ENCODE peak calls at places on chromosomes 12 and 14, in eight cellular contexts. One of them, this sample, is unnamed.

GRCh38 chr14:73397810-73398209 is 60.5 kb downstream of the NUMB start:
- DNase-seq in islet precursor cell: no peak
- DNase-seq in ovary: no peak
- DNase-seq in iris pigment epithelial cell: peak; percentile 27
- DNase-seq in astrocyte of the spinal cord: no peak
- DNase-seq in T-cell: no peak
- DNase-seq in AG10803: no peak
- DNase-seq in GM03348: no peak
- DNase-seq in this sample: peak; percentile 33

GRCh38 chr12:8894378-8894777 is 19.9 kb upstream of the PHC1 start:
- DNase-seq in islet precursor cell: no peak
- DNase-seq in ovary: no peak
- DNase-seq in iris pigment epithelial cell: peak; percentile 5
- DNase-seq in astrocyte of the spinal cord: no peak
- DNase-seq in T-cell: no peak
- DNase-seq in AG10803: no peak
- DNase-seq in GM03348: no peak
- DNase-seq in this sample: no peak

GRCh38 chr12:38892976-38893375 is 12.4 kb downstream of the CPNE8 start:
- DNase-seq in islet precursor cell: no peak
- DNase-seq in ovary: no peak
- DNase-seq in iris pigment epithelial cell: no peak
- DNase-seq in astrocyte of the spinal cord: no peak
- DNase-seq in T-cell: no peak
- DNase-seq in AG10803: no peak
- DNase-seq in GM03348: no peak
- DNase-seq in this sample: no peak

GRCh38 chr14:54138024-54138353 is 181.4 kb upstream of the BMP4 start:
- DNase-seq in islet precursor cell: no peak
- DNase-seq in ovary: no peak
- DNase-seq in iris pigment epithelial cell: no peak
- DNase-seq in astrocyte of the spinal cord: no peak
- DNase-seq in T-cell: no peak
- DNase-seq in AG10803: no peak
- DNase-seq in GM03348: no peak
- DNase-seq in this sample: no peak

GRCh38 chr12:114916124-114916523 is 232.1 kb upstream of the TBX3 start:
- DNase-seq in islet precursor cell: peak; percentile 85
- DNase-seq in ovary: no peak
- DNase-seq in iris pigment epithelial cell: peak; percentile 75
- DNase-seq in astrocyte of the spinal cord: peak; percentile 74
- DNase-seq in T-cell: no peak
- DNase-seq in AG10803: peak; percentile 87
- DNase-seq in GM03348: peak; percentile 69
- DNase-seq in this sample: peak; percentile 50

GRCh38 chr14:100039903-100040302 is 25.3 kb upstream of the EVL start:
- DNase-seq in islet precursor cell: peak; percentile 24
- DNase-seq in ovary: no peak
- DNase-seq in iris pigment epithelial cell: no peak
- DNase-seq in astrocyte of the spinal cord: no peak
- DNase-seq in T-cell: no peak
- DNase-seq in AG10803: no peak
- DNase-seq in GM03348: no peak
- DNase-seq in this sample: no peak

GRCh38 chr12:131351319-131352028 is 359.4 kb upstream of the SFSWAP start:
- DNase-seq in islet precursor cell: no peak
- DNase-seq in ovary: no peak
- DNase-seq in iris pigment epithelial cell: no peak
- DNase-seq in astrocyte of the spinal cord: no peak
- DNase-seq in T-cell: no peak
- DNase-seq in AG10803: no peak
- DNase-seq in GM03348: peak; percentile 8
- DNase-seq in this sample: no peak

GRCh38 chr12:109720152-109720855 is 6.7 kb downstream of the FAM222A start:
- DNase-seq in islet precursor cell: no peak
- DNase-seq in ovary: peak; percentile 50
- DNase-seq in iris pigment epithelial cell: no peak
- DNase-seq in astrocyte of the spinal cord: no peak
- DNase-seq in T-cell: no peak
- DNase-seq in AG10803: no peak
- DNase-seq in GM03348: no peak
- DNase-seq in this sample: no peak

This sample was measured in choroid plexus epithelial cell.